ENCODE peak calls at places on chromosomes 12 and 14, in nine cellular contexts. X is aorta, T is left ventricle myocardium inferior, G is heart left ventricle, L is heart right ventricle, H is cardiac muscle cell, Z is lower lobe of right lung, M is HepG2, K is neural progenitor cell. C is an unnamed sample.

GRCh38 chr14:55136868-55137785 is 8.1 kb downstream of the LGALS3 start:
- DNase-seq in G (peak; percentile 90), T (peak; percentile 82), H (peak; percentile 96), X (peak; percentile 88), L (peak; percentile 95), K (no peak), M (no peak), Z (no peak), C (peak; percentile 90)

GRCh38 chr12:124391340-124392261 is 96.7 kb downstream of the RFLNA start:
- DNase-seq in H (no peak), M (no peak), X (peak; percentile 92), Z (peak; percentile 90), T (peak; percentile 69), L (peak; percentile 50), G (peak; percentile 85), K (no peak), C (peak; percentile 62)

GRCh38 chr12:113161415-113162016 is 12.0 kb downstream of the CFAP73 start:
- DNase-seq in H (no peak), K (peak; percentile 99), G (no peak), M (no peak), T (no peak), L (no peak), Z (no peak), X (no peak), C (no peak)

GRCh38 chr12:90546511-90546910 is 408.5 kb downstream of the CCER1 start:
- DNase-seq in G (no peak), H (no peak), K (no peak), Z (no peak), T (no peak), X (no peak), M (no peak), L (no peak), C (no peak)

GRCh38 chr14:58584383-58584782 is 53.4 kb upstream of the DACT1 start:
- DNase-seq in Z (no peak), T (no peak), H (no peak), K (no peak), M (no peak), X (no peak), L (no peak), G (no peak), C (no peak)

GRCh38 chr14:89351364-89351957 is 65.6 kb downstream of the FOXN3 start:
- DNase-seq in X (no peak), Z (peak; percentile 56), M (peak; percentile 98), L (no peak), G (no peak), H (peak; percentile 62), K (peak; percentile 22), T (no peak), C (peak; percentile 69)

GRCh38 chr12:16828891-16829290 is 222.9 kb upstream of the LMO3 start:
- DNase-seq in K (no peak), H (no peak), G (no peak), Z (no peak), M (no peak), X (no peak), L (no peak), T (no peak), C (no peak)

GRCh38 chr12:100574262-100575074 is 984 bp downstream of the GAS2L3 start:
- DNase-seq in K (peak; percentile 45), H (peak; percentile 31), Z (peak; percentile 49), M (no peak), G (peak; percentile 30), T (peak; percentile 27), X (peak; percentile 66), L (peak; percentile 16), C (no peak)

GRCh38 chr12:102232446-102232845 is 34.8 kb upstream of the PMCH start:
- DNase-seq in G (no peak), T (no peak), H (peak; percentile 4), L (peak; percentile 5), Z (no peak), X (no peak), M (no peak), K (no peak), C (no peak)

GRCh38 chr14:96053600-96054381 is 14.6 kb downstream of the C14orf132 start:
- DNase-seq in H (peak; percentile 94), K (no peak), X (peak; percentile 89), Z (no peak), L (peak; percentile 84), G (peak; percentile 64), M (no peak), T (no peak), C (no peak)

GRCh38 chr12:107122452-107122958 is 29.2 kb upstream of the CRY1 start:
- DNase-seq in L (no peak), X (no peak), Z (no peak), K (no peak), G (no peak), M (no peak), H (no peak), T (no peak), C (no peak)

GRCh38 chr12:69999561-69999960 is 174.5 kb downstream of the MYRFL start:
- DNase-seq in Z (no peak), T (no peak), M (no peak), G (no peak), L (no peak), K (no peak), H (no peak), X (no peak), C (no peak)
- H3K27ac ChIP-seq in Z (no peak overlapping the region), T (no peak overlapping the region), M (no peak overlapping the region), G (no peak overlapping the region), L (no peak overlapping the region), K (no peak overlapping the region), H (no peak overlapping the region), X (no peak overlapping the region), C (no peak overlapping the region)

GRCh38 chr12:12492547-12492946 is 70.1 kb downstream of the DUSP16 start:
- DNase-seq in T (no peak), K (no peak), Z (no peak), H (no peak), L (no peak), M (no peak), G (no peak), X (no peak), C (no peak)

GRCh38 chr12:12495536-12495935 is 67.1 kb downstream of the DUSP16 start:
- DNase-seq in T (no peak), K (no peak), Z (no peak), L (no peak), G (no peak), M (no peak), H (no peak), X (no peak), C (no peak)

GRCh38 chr12:12488823-12489528 is 73.7 kb downstream of the DUSP16 start:
- DNase-seq in G (no peak), H (no peak), L (no peak), T (no peak), K (no peak), X (no peak), M (peak; percentile 77), Z (no peak), C (no peak)

GRCh38 chr12:12488296-12488695 is 74.4 kb downstream of the DUSP16 start:
- DNase-seq in Z (no peak), T (no peak), G (no peak), X (no peak), H (no peak), K (no peak), L (no peak), M (no peak), C (no peak)

GRCh38 chr12:12491634-12492033 is 71.0 kb downstream of the DUSP16 start:
- DNase-seq in M (no peak), L (no peak), Z (no peak), G (no peak), T (no peak), H (no peak), K (no peak), X (no peak), C (no peak)
- H3K27ac ChIP-seq in M (peak overlapping the region; percentile 35), L (no peak overlapping the region), Z (no peak overlapping the region), G (no peak overlapping the region), T (no peak overlapping the region), H (no peak overlapping the region), K (no peak overlapping the region), X (no peak overlapping the region), C (no peak overlapping the region)

GRCh38 chr14:53716521-53716920 is 240.1 kb downstream of the BMP4 start:
- DNase-seq in T (no peak), G (no peak), L (no peak), Z (no peak), M (no peak), K (no peak), H (no peak), X (no peak), C (no peak)

GRCh38 chr14:53714495-53715389 is 241.9 kb downstream of the BMP4 start:
- DNase-seq in Z (no peak), T (no peak), L (no peak), K (no peak), H (peak; percentile 33), M (no peak), G (no peak), X (no peak), C (no peak)

GRCh38 chr14:53711205-53711604 is 245.4 kb downstream of the BMP4 start:
- DNase-seq in G (no peak), M (no peak), K (no peak), Z (no peak), L (no peak), T (no peak), H (no peak), X (no peak), C (no peak)

GRCh38 chr14:53710615-53711014 is 246.0 kb downstream of the BMP4 start:
- DNase-seq in L (no peak), G (no peak), K (no peak), T (no peak), H (no peak), Z (no peak), X (no peak), M (no peak), C (no peak)

GRCh38 chr14:53715390-53715730 is 241.3 kb downstream of the BMP4 start:
- DNase-seq in Z (no peak), L (no peak), X (no peak), K (no peak), M (peak; percentile 77), H (peak; percentile 69), T (no peak), G (no peak), C (no peak)
- H3K27ac ChIP-seq in Z (no peak overlapping the region), L (peak overlapping the region; percentile 17), X (no peak overlapping the region), K (no peak overlapping the region), M (peak overlapping the region; percentile 46), H (no peak overlapping the region), T (peak overlapping the region; percentile 73), G (peak overlapping the region; percentile 46), C (no peak overlapping the region)

GRCh38 chr12:15662983-15663659 is 126.1 kb downstream of the EPS8 start:
- DNase-seq in G (no peak), Z (no peak), X (no peak), H (peak; percentile 65), T (no peak), M (no peak), L (no peak), K (no peak), C (no peak)

GRCh38 chr12:15664491-15664890 is 124.7 kb downstream of the EPS8 start:
- DNase-seq in T (no peak), G (no peak), X (no peak), M (no peak), K (no peak), Z (no peak), L (no peak), H (peak; percentile 53), C (no peak)

DNA sequence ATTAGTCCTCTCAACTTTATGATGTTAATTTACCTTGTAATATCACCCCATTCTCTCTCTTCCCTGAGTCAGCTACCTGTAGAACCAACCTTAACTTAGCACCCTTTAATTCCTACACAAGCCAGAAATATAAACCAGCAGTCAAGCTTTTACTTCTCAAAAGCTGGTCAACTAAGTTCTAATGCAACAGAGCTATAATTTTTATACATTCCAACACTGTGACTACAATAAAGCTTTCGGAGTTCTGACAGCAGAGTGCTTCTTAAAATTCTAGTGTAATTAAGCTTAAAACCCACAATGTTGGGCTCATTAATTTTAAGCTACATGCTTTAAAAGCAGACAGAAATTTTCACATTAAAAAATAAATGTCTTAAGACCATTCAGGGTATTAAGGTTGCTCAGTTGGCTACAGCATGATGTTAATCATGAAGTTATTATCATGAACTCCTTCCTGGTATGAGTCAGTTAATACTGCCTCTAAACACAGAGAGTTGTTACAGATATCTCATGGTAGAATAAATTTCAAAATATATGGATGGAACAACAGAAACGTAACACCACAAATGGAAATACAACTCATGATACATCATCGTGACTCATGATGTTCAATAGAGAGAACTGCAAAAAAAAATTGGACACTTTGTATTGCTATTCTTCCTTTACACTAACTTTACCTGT is 126.7 kb downstream of the EPS8 start:
- DNase-seq in M (no peak), T (no peak), G (no peak), K (no peak), X (no peak), H (peak; percentile 91), L (no peak), Z (no peak), C (no peak)
- H3K27ac ChIP-seq in M (no peak overlapping the region), T (no peak overlapping the region), G (no peak overlapping the region), K (no peak overlapping the region), X (no peak overlapping the region), H (no peak overlapping the region), L (peak overlapping the region; percentile 19), Z (no peak overlapping the region), C (no peak overlapping the region)

C was measured in ovary.